ENCODE peak calls at places on chromosomes 5 and 9, in four cellular contexts. One of them, this sample, is unnamed.

GRCh38 chr9:121781143-121781542 is 129.7 kb downstream of the DAB2IP start:
- DNase-seq in transverse colon: no peak
- DNase-seq in K562: no peak
- DNase-seq in prostate gland: no peak
- DNase-seq in this sample: no peak

GRCh38 chr9:124623966-124624734 is 117.0 kb upstream of the NR5A1 start:
- DNase-seq in transverse colon: no peak
- DNase-seq in prostate gland: no peak
- DNase-seq in K562: no peak
- DNase-seq in this sample: no peak

GRCh38 chr5:127684722-127685467 is 18.3 kb upstream of the CCDC192 start:
- DNase-seq in K562: no peak
- DNase-seq in transverse colon: no peak
- DNase-seq in prostate gland: no peak
- DNase-seq in this sample: no peak

GRCh38 chr9:134536931-134537330 is 104.7 kb upstream of the COL5A1 start:
- DNase-seq in prostate gland: no peak
- DNase-seq in K562: no peak
- DNase-seq in transverse colon: no peak
- DNase-seq in this sample: no peak

GRCh38 chr5:1278656-1279442 is 16.0 kb downstream of the TERT start:
- DNase-seq in prostate gland: no peak
- DNase-seq in K562: no peak
- DNase-seq in transverse colon: no peak
- DNase-seq in this sample: no peak

GRCh38 chr5:169805527-169805934 is 168.5 kb downstream of the DOCK2 start:
- DNase-seq in transverse colon: no peak
- DNase-seq in K562: peak; percentile 20
- DNase-seq in prostate gland: no peak
- DNase-seq in this sample: no peak

GRCh38 chr5:123154857-123155467 is 65.9 kb downstream of the PRDM6 start:
- DNase-seq in K562: no peak
- DNase-seq in transverse colon: no peak
- DNase-seq in prostate gland: peak; percentile 13
- DNase-seq in this sample: no peak

GRCh38 chr5:176606875-176607274 is 3.1 kb downstream of the GPRIN1 start:
- DNase-seq in K562: no peak
- DNase-seq in prostate gland: no peak
- DNase-seq in transverse colon: no peak
- DNase-seq in this sample: no peak

GRCh38 chr9:111991179-111991578 is 94.6 kb downstream of the UGCG start:
- DNase-seq in transverse colon: no peak
- DNase-seq in prostate gland: no peak
- DNase-seq in K562: no peak
- DNase-seq in this sample: no peak

GRCh38 chr5:88687253-88687955 is 195.6 kb downstream of the MEF2C start:
- DNase-seq in K562: no peak
- DNase-seq in prostate gland: no peak
- DNase-seq in transverse colon: no peak
- DNase-seq in this sample: no peak

GRCh38 chr5:90334746-90335145 is 74.8 kb downstream of the CETN3 start:
- DNase-seq in K562: no peak
- DNase-seq in prostate gland: no peak
- DNase-seq in transverse colon: no peak
- DNase-seq in this sample: no peak

GRCh38 chr9:27194401-27195091 is 85.5 kb downstream of the TEK start:
- DNase-seq in prostate gland: no peak
- DNase-seq in transverse colon: no peak
- DNase-seq in K562: no peak
- DNase-seq in this sample: no peak

GRCh38 chr5:6176294-6176693 is 202.1 kb downstream of the MED10 start:
- DNase-seq in K562: no peak
- DNase-seq in prostate gland: no peak
- DNase-seq in transverse colon: no peak
- DNase-seq in this sample: no peak

GRCh38 chr5:136802382-136802781 is 437.0 kb upstream of the TRPC7 start:
- DNase-seq in prostate gland: no peak
- DNase-seq in K562: no peak
- DNase-seq in transverse colon: no peak
- DNase-seq in this sample: peak; percentile 48

GRCh38 chr9:130128782-130129424 is 43.3 kb upstream of the NCS1 start:
- DNase-seq in K562: no peak
- DNase-seq in prostate gland: peak; percentile 16
- DNase-seq in transverse colon: peak; percentile 39
- DNase-seq in this sample: no peak

GRCh38 chr5:149172261-149172660 is 31.0 kb downstream of the ABLIM3 start:
- DNase-seq in transverse colon: no peak
- DNase-seq in prostate gland: no peak
- DNase-seq in K562: no peak
- DNase-seq in this sample: no peak
- TF ChIP-seq POLR2AphosphoS5 in transverse colon: no peak
- TF ChIP-seq POLR2AphosphoS5 in prostate gland: no peak
- TF ChIP-seq POLR2AphosphoS5 in K562: no peak
- TF ChIP-seq POLR2AphosphoS5 in this sample: no peak

GRCh38 chr5:157575096-157575872 is at the start of gene ADAM19:
- DNase-seq in prostate gland: no peak
- DNase-seq in transverse colon: peak; percentile 59
- DNase-seq in K562: peak; percentile 62
- DNase-seq in this sample: no peak
- H3K27ac ChIP-seq in prostate gland: peak within 1 kb of the TSS; percentile 76
- H3K27ac ChIP-seq in transverse colon: peak within 1 kb of the TSS; percentile 91
- H3K27ac ChIP-seq in K562: no peak within 1 kb of the TSS
- H3K27ac ChIP-seq in this sample: no peak within 1 kb of the TSS

DNA sequence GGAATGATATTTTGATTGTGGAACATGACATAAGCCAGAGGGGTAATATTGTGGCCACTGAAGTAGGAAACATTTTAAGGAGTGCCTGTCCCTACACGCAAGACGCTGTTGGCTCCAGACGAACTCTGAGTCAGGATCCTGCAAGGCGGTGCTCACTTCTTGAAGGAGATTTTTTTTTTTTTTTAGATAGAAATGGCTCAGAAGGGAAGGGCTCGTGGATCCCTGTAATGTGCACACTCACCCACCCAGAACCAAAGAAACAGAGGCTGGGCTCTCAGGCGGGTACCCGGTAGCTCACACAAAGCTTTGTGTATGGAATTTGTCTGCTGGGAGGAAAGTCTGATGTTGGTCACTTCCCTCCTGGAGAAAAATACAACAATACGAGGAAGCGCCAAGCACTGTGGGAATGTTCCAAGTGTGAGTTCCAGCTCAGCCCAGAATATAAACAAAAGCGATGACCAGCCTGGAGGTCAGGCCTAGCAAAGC is 25.7 kb downstream of the RAPGEF1 start:
- DNase-seq in transverse colon: no peak
- DNase-seq in K562: no peak
- DNase-seq in prostate gland: peak; percentile 65
- DNase-seq in this sample: no peak
- TF ChIP-seq POLR2AphosphoS5 in transverse colon: peak; percentile 46
- TF ChIP-seq POLR2AphosphoS5 in K562: no peak
- TF ChIP-seq POLR2AphosphoS5 in prostate gland: peak; percentile 65
- TF ChIP-seq POLR2AphosphoS5 in this sample: no peak

GRCh38 chr9:90979614-90980013 is 178.0 kb downstream of the SYK start:
- DNase-seq in prostate gland: no peak
- DNase-seq in K562: no peak
- DNase-seq in transverse colon: no peak
- DNase-seq in this sample: no peak
- H3K27ac ChIP-seq in prostate gland: no peak overlapping the region
- H3K27ac ChIP-seq in K562: no peak overlapping the region
- H3K27ac ChIP-seq in transverse colon: no peak overlapping the region
- H3K27ac ChIP-seq in this sample: no peak overlapping the region

GRCh38 chr5:65062684-65063083 is 294.0 kb downstream of the CWC27 start:
- DNase-seq in K562: no peak
- DNase-seq in prostate gland: no peak
- DNase-seq in transverse colon: no peak
- DNase-seq in this sample: peak; percentile 12
- TF ChIP-seq POLR2AphosphoS5 in K562: no peak
- TF ChIP-seq POLR2AphosphoS5 in prostate gland: no peak
- TF ChIP-seq POLR2AphosphoS5 in transverse colon: peak; percentile 53
- TF ChIP-seq POLR2AphosphoS5 in this sample: no peak

DNA sequence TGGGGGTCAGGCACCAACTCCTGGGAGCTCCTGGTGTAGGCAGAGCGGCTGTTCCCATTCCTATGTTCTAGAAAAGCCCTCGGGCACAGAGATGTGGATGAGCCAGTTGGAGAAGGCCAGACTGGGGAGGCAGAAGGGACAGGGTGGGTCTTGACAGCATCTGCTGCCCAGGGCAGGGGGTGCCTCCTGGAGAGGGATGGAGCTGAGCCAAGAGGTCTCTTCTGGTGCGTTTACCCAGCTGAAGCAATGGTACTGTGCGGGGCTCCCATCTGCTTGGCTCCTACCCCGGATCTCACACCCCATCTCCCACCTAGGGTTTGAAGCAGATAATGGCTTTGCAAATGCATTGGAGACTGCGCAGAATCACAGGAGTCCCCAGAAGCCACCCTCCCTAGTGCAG is 41.3 kb downstream of the SHB start:
- DNase-seq in K562: no peak
- DNase-seq in prostate gland: no peak
- DNase-seq in transverse colon: no peak
- DNase-seq in this sample: no peak
- H3K27ac ChIP-seq in K562: no peak overlapping the region
- H3K27ac ChIP-seq in prostate gland: peak overlapping the region; percentile 68
- H3K27ac ChIP-seq in transverse colon: peak overlapping the region; percentile 70
- H3K27ac ChIP-seq in this sample: peak overlapping the region; percentile 93

DNA sequence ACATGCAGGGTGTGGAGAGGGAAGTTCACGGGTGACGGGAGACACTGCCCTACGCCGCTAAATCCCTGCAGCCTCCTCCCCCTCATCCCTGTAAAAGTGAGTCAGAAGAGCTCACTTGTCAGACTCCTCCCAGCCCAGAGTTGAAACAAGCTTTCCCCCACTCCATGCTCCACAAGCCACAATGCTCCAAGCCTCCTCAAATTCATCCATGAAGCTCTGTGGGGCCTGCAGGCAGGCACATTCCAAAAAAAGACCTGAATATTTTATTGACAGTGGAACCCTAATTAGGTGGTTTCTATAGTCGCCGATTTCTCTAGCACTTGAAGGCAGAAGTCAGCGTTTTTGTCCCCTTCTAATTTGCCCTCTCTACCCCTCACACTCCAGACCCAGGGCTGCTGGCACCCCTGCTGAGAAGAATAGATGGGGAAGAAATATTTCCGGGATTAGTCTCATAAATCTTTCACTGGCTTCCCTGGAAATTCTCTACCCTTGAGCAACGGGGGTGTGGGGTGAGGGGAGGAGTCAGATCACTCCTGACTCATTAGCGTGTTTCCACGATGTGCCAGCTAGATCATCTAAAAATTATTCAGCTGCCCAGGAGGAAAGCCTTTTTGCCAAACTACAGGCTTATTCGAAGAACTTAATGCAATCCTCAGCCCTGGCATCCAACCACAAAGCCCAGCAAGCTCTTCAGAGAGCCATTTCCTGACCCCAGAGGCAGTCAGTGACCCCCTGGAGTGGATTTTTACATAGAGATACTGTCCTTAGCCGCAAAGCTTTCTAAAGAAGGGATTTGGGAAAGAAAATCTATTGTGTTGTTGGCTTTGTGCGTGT is 97.1 kb downstream of the ENC1 start:
- DNase-seq in prostate gland: peak; percentile 13
- DNase-seq in transverse colon: no peak
- DNase-seq in K562: no peak
- DNase-seq in this sample: peak; percentile 81
- TF ChIP-seq POLR2AphosphoS5 in prostate gland: no peak
- TF ChIP-seq POLR2AphosphoS5 in transverse colon: no peak
- TF ChIP-seq POLR2AphosphoS5 in K562: no peak
- TF ChIP-seq POLR2AphosphoS5 in this sample: no peak

DNA sequence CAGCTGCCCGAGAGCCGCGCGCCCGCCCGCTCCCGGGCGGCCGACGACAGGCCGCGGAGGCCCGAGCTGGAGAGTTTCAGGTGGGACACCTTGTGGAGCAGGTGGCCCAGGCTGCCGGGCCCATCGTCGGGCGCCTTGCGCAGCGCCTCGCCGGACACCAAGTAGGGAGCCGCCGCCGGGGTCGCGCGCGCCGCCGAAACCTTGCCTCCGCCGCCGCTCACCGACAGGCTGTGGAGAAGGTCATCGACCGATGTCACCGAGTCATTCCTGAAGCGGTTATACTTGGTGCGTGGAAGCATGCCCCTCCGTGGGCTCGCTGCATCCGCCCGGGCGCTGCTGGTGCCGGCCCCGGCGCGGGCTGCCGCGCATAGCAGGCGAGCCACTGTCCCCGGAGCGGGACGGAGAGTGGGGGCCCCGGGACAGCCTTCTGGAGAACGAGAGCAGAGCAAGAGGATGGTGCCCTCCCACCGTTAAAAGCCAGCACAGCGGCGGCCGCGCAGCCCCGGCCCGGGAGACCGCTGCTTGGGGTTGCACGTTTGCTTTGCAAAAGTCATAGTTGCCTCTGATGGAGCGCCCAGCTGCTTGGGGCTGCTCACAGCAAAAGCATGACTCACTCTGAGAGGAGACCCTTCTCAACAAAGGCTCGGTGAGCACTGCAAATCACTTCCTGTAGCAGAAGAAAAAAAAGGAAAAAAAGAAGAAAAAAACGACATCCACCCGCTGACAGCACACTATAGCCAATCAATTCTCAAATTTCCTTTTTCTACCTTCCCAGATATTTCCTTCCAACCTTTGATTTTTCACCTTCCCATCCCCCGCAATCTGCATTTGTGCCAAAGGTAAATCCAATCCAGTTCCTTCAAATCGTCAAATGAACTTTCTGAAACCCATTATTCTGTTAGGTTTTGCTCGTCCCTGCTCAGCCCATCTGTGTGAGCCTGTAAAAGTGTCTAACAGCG is at the start of gene SHC3:
- DNase-seq in prostate gland: no peak
- DNase-seq in transverse colon: no peak
- DNase-seq in K562: no peak
- DNase-seq in this sample: no peak
- H3K27ac ChIP-seq in prostate gland: peak within 1 kb of the TSS; percentile 61
- H3K27ac ChIP-seq in transverse colon: peak within 1 kb of the TSS; percentile 74
- H3K27ac ChIP-seq in K562: no peak within 1 kb of the TSS
- H3K27ac ChIP-seq in this sample: peak within 1 kb of the TSS; percentile 94